ENCODE peak calls at places on chromosome 6, in six cellular contexts. U, H, W, R, X and T are unnamed samples.

GRCh38 chr6:24692003-24692402 is 25.1 kb downstream of the ACOT13 start:
- DNase-seq in W (no peak), H (peak; percentile 57), R (no peak), X (no peak), U (no peak), T (no peak)

GRCh38 chr6:135498178-135498841 is 770 bp upstream of the AHI1 start:
- DNase-seq in R (peak; percentile 90), W (peak; percentile 78), U (peak; percentile 75), X (peak; percentile 60), H (peak; percentile 93), T (peak; percentile 60)

GRCh38 chr6:130148181-130148580 is 74.6 kb downstream of the SAMD3 start:
- DNase-seq in U (no peak), X (no peak), W (no peak), R (no peak), H (peak; percentile 5), T (no peak)

GRCh38 chr6:19470333-19470732 is 366.8 kb upstream of the ID4 start:
- DNase-seq in R (no peak), W (no peak), X (no peak), U (no peak), H (no peak), T (no peak)

GRCh38 chr6:97133071-97133470 is 149.9 kb downstream of the MMS22L start:
- DNase-seq in W (no peak), X (no peak), U (no peak), H (peak; percentile 23), R (peak; percentile 13), T (no peak)

GRCh38 chr6:21886601-21887091 is 293.1 kb downstream of the SOX4 start:
- DNase-seq in W (no peak), U (no peak), H (no peak), X (no peak), R (peak; percentile 57), T (no peak)

GRCh38 chr6:139979021-139979721 is 604.7 kb upstream of the CITED2 start:
- DNase-seq in U (no peak), X (no peak), R (peak; percentile 32), H (no peak), W (no peak), T (peak; percentile 62)

GRCh38 chr6:37566209-37566859 is 66.6 kb upstream of the CCDC167 start:
- DNase-seq in X (peak; percentile 79), W (peak; percentile 88), R (peak; percentile 40), U (peak; percentile 69), H (peak; percentile 11), T (no peak)

GRCh38 chr6:168195712-168196111 is 116.7 kb upstream of the FRMD1 start:
- DNase-seq in W (no peak), R (no peak), U (no peak), H (no peak), X (no peak), T (no peak)

GRCh38 chr6:108966236-108966635 is 118.0 kb downstream of the ARMC2 start:
- DNase-seq in H (no peak), W (no peak), U (no peak), R (no peak), X (no peak), T (no peak)

GRCh38 chr6:27720607-27721580 is 191.3 kb downstream of the OR2B2 start:
- DNase-seq in W (no peak), H (peak; percentile 79), U (no peak), X (no peak), R (peak; percentile 2), T (no peak)

GRCh38 chr6:52909531-52909930 is at the start of gene GSTA3:
- DNase-seq in W (no peak), U (no peak), H (no peak), R (no peak), X (no peak), T (no peak)

GRCh38 chr6:163413345-163414116 is 987 bp upstream of the QKI start:
- DNase-seq in H (peak; percentile 89), R (peak; percentile 91), X (peak; percentile 97), W (peak; percentile 96), U (peak; percentile 95), T (peak; percentile 95)

GRCh38 chr6:99187429-99187828 is 162.0 kb downstream of the FAXC start:
- DNase-seq in R (peak; percentile 2), W (no peak), H (no peak), U (no peak), X (no peak), T (no peak)

GRCh38 chr6:144294016-144294415 is 8.9 kb downstream of the UTRN start:
- DNase-seq in H (peak; percentile 86), W (no peak), R (peak; percentile 90), X (peak; percentile 27), U (no peak), T (no peak)

GRCh38 chr6:36914227-36914794 is 28.6 kb downstream of the C6orf89 start:
- DNase-seq in W (no peak), H (peak; percentile 47), R (peak; percentile 64), U (peak; percentile 26), X (peak; percentile 32), T (no peak)